ENCODE peak calls at places on chromosomes 5 and 9, in ten cellular contexts. One of them, this sample, is unnamed. For H3K4me1, the result is how much of the 10 kb centered on the place peaks cover.

GRCh38 chr5:131416729-131417128 is 152.9 kb downstream of the CDC42SE2 start:
- DNase-seq in OCI-LY7: no peak
- DNase-seq in lower lobe of right lung: no peak
- DNase-seq in small intestine: no peak
- DNase-seq in stomach: no peak
- DNase-seq in breast epithelium: no peak
- DNase-seq in psoas muscle: no peak
- DNase-seq in upper lobe of right lung: no peak
- DNase-seq in right atrium auricular region: no peak
- DNase-seq in GM23248: no peak
- DNase-seq in this sample: no peak

GRCh38 chr5:141478321-141478945 is 2.7 kb downstream of the PCDHGC3 start:
- DNase-seq in small intestine: peak
- DNase-seq in breast epithelium: peak
- DNase-seq in upper lobe of right lung: peak
- DNase-seq in lower lobe of right lung: peak
- DNase-seq in OCI-LY7: no peak
- DNase-seq in psoas muscle: no peak
- DNase-seq in GM23248: peak
- DNase-seq in right atrium auricular region: no peak
- DNase-seq in stomach: peak
- DNase-seq in this sample: no peak

GRCh38 chr9:90838761-90839160 is 37.1 kb downstream of the SYK start:
- DNase-seq in GM23248: no peak
- DNase-seq in psoas muscle: no peak
- DNase-seq in breast epithelium: no peak
- DNase-seq in lower lobe of right lung: no peak
- DNase-seq in small intestine: no peak
- DNase-seq in OCI-LY7: no peak
- DNase-seq in stomach: no peak
- DNase-seq in right atrium auricular region: no peak
- DNase-seq in upper lobe of right lung: no peak
- DNase-seq in this sample: no peak

GRCh38 chr9:125701351-125701750 is 5.7 kb downstream of the MAPKAP1 start:
- DNase-seq in right atrium auricular region: no peak
- DNase-seq in small intestine: no peak
- DNase-seq in psoas muscle: no peak
- DNase-seq in lower lobe of right lung: no peak
- DNase-seq in OCI-LY7: no peak
- DNase-seq in stomach: no peak
- DNase-seq in upper lobe of right lung: no peak
- DNase-seq in breast epithelium: no peak
- DNase-seq in GM23248: peak
- DNase-seq in this sample: no peak

GRCh38 chr9:136434580-136435169 is 5.0 kb downstream of the INPP5E start:
- DNase-seq in lower lobe of right lung: no peak
- DNase-seq in stomach: no peak
- DNase-seq in upper lobe of right lung: no peak
- DNase-seq in right atrium auricular region: no peak
- DNase-seq in small intestine: no peak
- DNase-seq in psoas muscle: no peak
- DNase-seq in OCI-LY7: no peak
- DNase-seq in breast epithelium: no peak
- DNase-seq in GM23248: no peak
- DNase-seq in this sample: no peak

GRCh38 chr9:108271646-108272349 is 584.0 kb downstream of the ACTL7B start:
- DNase-seq in psoas muscle: no peak
- DNase-seq in stomach: peak
- DNase-seq in upper lobe of right lung: no peak
- DNase-seq in right atrium auricular region: no peak
- DNase-seq in breast epithelium: peak
- DNase-seq in small intestine: peak
- DNase-seq in OCI-LY7: no peak
- DNase-seq in GM23248: peak
- DNase-seq in lower lobe of right lung: no peak
- DNase-seq in this sample: no peak

GRCh38 chr5:61159841-61160240 is 2.4 kb downstream of the SMIM15 start:
- DNase-seq in psoas muscle: no peak
- DNase-seq in small intestine: no peak
- DNase-seq in GM23248: no peak
- DNase-seq in breast epithelium: no peak
- DNase-seq in lower lobe of right lung: no peak
- DNase-seq in stomach: no peak
- DNase-seq in upper lobe of right lung: no peak
- DNase-seq in right atrium auricular region: no peak
- DNase-seq in OCI-LY7: no peak
- DNase-seq in this sample: no peak

GRCh38 chr5:159975462-159976019 is 33.4 kb upstream of the TTC1 start:
- DNase-seq in GM23248: peak
- DNase-seq in upper lobe of right lung: no peak
- DNase-seq in lower lobe of right lung: no peak
- DNase-seq in psoas muscle: no peak
- DNase-seq in small intestine: peak
- DNase-seq in right atrium auricular region: no peak
- DNase-seq in OCI-LY7: no peak
- DNase-seq in stomach: no peak
- DNase-seq in breast epithelium: no peak
- DNase-seq in this sample: no peak

GRCh38 chr5:16800477-16800876 is 135.6 kb downstream of the MYO10 start:
- DNase-seq in GM23248: no peak
- DNase-seq in breast epithelium: no peak
- DNase-seq in stomach: no peak
- DNase-seq in right atrium auricular region: no peak
- DNase-seq in psoas muscle: no peak
- DNase-seq in small intestine: no peak
- DNase-seq in upper lobe of right lung: no peak
- DNase-seq in OCI-LY7: no peak
- DNase-seq in lower lobe of right lung: no peak
- DNase-seq in this sample: no peak

GRCh38 chr5:168798065-168799023 is 219.2 kb upstream of the PANK3 start:
- DNase-seq in small intestine: no peak
- DNase-seq in right atrium auricular region: no peak
- DNase-seq in upper lobe of right lung: no peak
- DNase-seq in stomach: no peak
- DNase-seq in breast epithelium: no peak
- DNase-seq in GM23248: peak
- DNase-seq in psoas muscle: no peak
- DNase-seq in lower lobe of right lung: no peak
- DNase-seq in OCI-LY7: no peak
- DNase-seq in this sample: no peak

GRCh38 chr5:54103871-54104270 is 206.5 kb downstream of the ARL15 start:
- DNase-seq in upper lobe of right lung: no peak
- DNase-seq in psoas muscle: no peak
- DNase-seq in small intestine: no peak
- DNase-seq in OCI-LY7: no peak
- DNase-seq in stomach: no peak
- DNase-seq in lower lobe of right lung: no peak
- DNase-seq in GM23248: no peak
- DNase-seq in right atrium auricular region: no peak
- DNase-seq in breast epithelium: no peak
- DNase-seq in this sample: no peak

GRCh38 chr5:137753227-137753985 is 757 bp downstream of the HNRNPA0 start:
- DNase-seq in psoas muscle: peak
- DNase-seq in stomach: peak
- DNase-seq in breast epithelium: no peak
- DNase-seq in OCI-LY7: peak
- DNase-seq in right atrium auricular region: peak
- DNase-seq in small intestine: no peak
- DNase-seq in lower lobe of right lung: peak
- DNase-seq in GM23248: peak
- DNase-seq in upper lobe of right lung: peak
- DNase-seq in this sample: peak

GRCh38 chr9:36141288-36141687 is 4.8 kb downstream of the GLIPR2 start:
- DNase-seq in psoas muscle: no peak
- DNase-seq in OCI-LY7: no peak
- DNase-seq in upper lobe of right lung: no peak
- DNase-seq in small intestine: no peak
- DNase-seq in right atrium auricular region: no peak
- DNase-seq in lower lobe of right lung: no peak
- DNase-seq in breast epithelium: peak
- DNase-seq in GM23248: peak
- DNase-seq in stomach: no peak
- DNase-seq in this sample: no peak

GRCh38 chr9:81804306-81804705 is 115.0 kb upstream of the TLE1 start:
- DNase-seq in GM23248: peak
- DNase-seq in breast epithelium: no peak
- DNase-seq in OCI-LY7: no peak
- DNase-seq in small intestine: no peak
- DNase-seq in stomach: no peak
- DNase-seq in right atrium auricular region: no peak
- DNase-seq in lower lobe of right lung: no peak
- DNase-seq in upper lobe of right lung: no peak
- DNase-seq in psoas muscle: no peak
- DNase-seq in this sample: no peak

GRCh38 chr9:114316605-114317230 is 6.2 kb upstream of the ORM1 start:
- DNase-seq in small intestine: no peak
- DNase-seq in upper lobe of right lung: peak
- DNase-seq in stomach: peak
- DNase-seq in breast epithelium: no peak
- DNase-seq in OCI-LY7: no peak
- DNase-seq in GM23248: no peak
- DNase-seq in lower lobe of right lung: no peak
- DNase-seq in right atrium auricular region: no peak
- DNase-seq in psoas muscle: no peak
- DNase-seq in this sample: no peak

DNA sequence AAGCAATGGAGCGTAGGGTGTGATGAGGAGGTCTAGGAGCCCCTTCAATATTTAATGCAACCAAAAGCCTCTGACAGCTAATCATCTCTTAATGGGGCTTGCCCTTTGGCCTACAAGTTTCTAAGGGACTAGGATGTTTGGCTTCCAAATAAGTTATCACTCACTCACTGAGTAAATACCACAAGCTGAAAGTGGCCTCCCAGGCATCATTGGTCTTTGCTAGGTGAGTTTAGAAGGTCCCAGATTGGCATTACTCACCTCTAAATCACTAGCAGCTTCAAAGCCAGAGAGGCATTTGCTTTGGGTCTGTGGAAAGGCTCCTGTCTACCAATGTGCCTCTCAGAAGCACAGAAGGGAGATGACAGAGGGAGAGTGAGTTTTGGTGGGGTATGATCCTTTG is 344.2 kb downstream of the NTRK2 start:
- DNase-seq in upper lobe of right lung: no peak
- DNase-seq in breast epithelium: no peak
- DNase-seq in GM23248: no peak
- DNase-seq in small intestine: no peak
- DNase-seq in lower lobe of right lung: no peak
- DNase-seq in right atrium auricular region: no peak
- DNase-seq in OCI-LY7: no peak
- DNase-seq in psoas muscle: no peak
- DNase-seq in stomach: no peak
- DNase-seq in this sample: no peak
- H3K4me1 ChIP-seq in upper lobe of right lung: under half
- H3K4me1 ChIP-seq in breast epithelium: under half
- H3K4me1 ChIP-seq in GM23248: under half
- H3K4me1 ChIP-seq in small intestine: under half
- H3K4me1 ChIP-seq in lower lobe of right lung: under half
- H3K4me1 ChIP-seq in right atrium auricular region: under half
- H3K4me1 ChIP-seq in OCI-LY7: under half
- H3K4me1 ChIP-seq in psoas muscle: under half
- H3K4me1 ChIP-seq in stomach: under half
- H3K4me1 ChIP-seq in this sample: under half

GRCh38 chr5:67748165-67748690 is 467.3 kb upstream of the PIK3R1 start:
- DNase-seq in small intestine: no peak
- DNase-seq in lower lobe of right lung: no peak
- DNase-seq in OCI-LY7: no peak
- DNase-seq in right atrium auricular region: no peak
- DNase-seq in psoas muscle: no peak
- DNase-seq in breast epithelium: no peak
- DNase-seq in upper lobe of right lung: no peak
- DNase-seq in stomach: no peak
- DNase-seq in GM23248: no peak
- DNase-seq in this sample: no peak
- H3K27ac ChIP-seq in small intestine: no peak
- H3K27ac ChIP-seq in lower lobe of right lung: no peak
- H3K27ac ChIP-seq in OCI-LY7: no peak
- H3K27ac ChIP-seq in right atrium auricular region: no peak
- H3K27ac ChIP-seq in psoas muscle: no peak
- H3K27ac ChIP-seq in breast epithelium: no peak
- H3K27ac ChIP-seq in upper lobe of right lung: no peak
- H3K27ac ChIP-seq in stomach: no peak
- H3K27ac ChIP-seq in GM23248: no peak
- H3K27ac ChIP-seq in this sample: no peak

DNA sequence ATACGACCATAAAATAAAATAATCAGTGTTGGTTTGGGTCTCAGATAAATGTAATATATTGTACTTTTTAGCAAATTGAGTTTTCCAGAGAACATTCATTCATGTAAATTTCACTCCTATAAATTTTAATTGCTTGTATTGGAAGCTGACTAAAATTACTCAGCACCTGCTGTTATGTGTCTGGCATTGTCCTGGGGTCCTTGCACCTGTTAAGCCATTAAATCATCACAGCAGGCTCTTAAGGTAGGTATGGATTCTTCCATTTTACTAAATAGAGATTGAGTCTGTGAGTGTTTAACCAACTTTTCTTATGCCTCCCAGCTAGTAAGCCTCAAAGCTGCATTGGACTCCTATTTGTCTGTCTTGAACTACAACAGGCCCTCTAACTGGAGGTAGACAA is 78.8 kb downstream of the PARP8 start:
- DNase-seq in right atrium auricular region: no peak
- DNase-seq in lower lobe of right lung: no peak
- DNase-seq in small intestine: no peak
- DNase-seq in stomach: no peak
- DNase-seq in breast epithelium: no peak
- DNase-seq in GM23248: no peak
- DNase-seq in OCI-LY7: no peak
- DNase-seq in psoas muscle: no peak
- DNase-seq in upper lobe of right lung: no peak
- DNase-seq in this sample: no peak
- H3K4me3 ChIP-seq in right atrium auricular region: no peak
- H3K4me3 ChIP-seq in lower lobe of right lung: peak
- H3K4me3 ChIP-seq in small intestine: no peak
- H3K4me3 ChIP-seq in stomach: peak
- H3K4me3 ChIP-seq in breast epithelium: peak
- H3K4me3 ChIP-seq in GM23248: peak
- H3K4me3 ChIP-seq in OCI-LY7: peak
- H3K4me3 ChIP-seq in psoas muscle: peak
- H3K4me3 ChIP-seq in upper lobe of right lung: peak
- H3K4me3 ChIP-seq in this sample: no peak

GRCh38 chr5:72955143-72955767 is 586 bp upstream of the FCHO2 start:
- DNase-seq in GM23248: no peak
- DNase-seq in upper lobe of right lung: peak
- DNase-seq in psoas muscle: peak
- DNase-seq in right atrium auricular region: peak
- DNase-seq in small intestine: peak
- DNase-seq in stomach: peak
- DNase-seq in breast epithelium: no peak
- DNase-seq in OCI-LY7: no peak
- DNase-seq in lower lobe of right lung: peak
- DNase-seq in this sample: no peak
- H3K4me1 ChIP-seq in GM23248: under half
- H3K4me1 ChIP-seq in upper lobe of right lung: under half
- H3K4me1 ChIP-seq in psoas muscle: under half
- H3K4me1 ChIP-seq in right atrium auricular region: under half
- H3K4me1 ChIP-seq in small intestine: under half
- H3K4me1 ChIP-seq in stomach: under half
- H3K4me1 ChIP-seq in breast epithelium: under half
- H3K4me1 ChIP-seq in OCI-LY7: under half
- H3K4me1 ChIP-seq in lower lobe of right lung: half or more
- H3K4me1 ChIP-seq in this sample: under half

GRCh38 chr9:93118863-93119702 is 15.0 kb downstream of the NINJ1 start:
- DNase-seq in GM23248: no peak
- DNase-seq in upper lobe of right lung: peak
- DNase-seq in OCI-LY7: no peak
- DNase-seq in psoas muscle: peak
- DNase-seq in breast epithelium: no peak
- DNase-seq in lower lobe of right lung: peak
- DNase-seq in stomach: no peak
- DNase-seq in right atrium auricular region: no peak
- DNase-seq in small intestine: no peak
- DNase-seq in this sample: no peak
- H3K27ac ChIP-seq in GM23248: peak
- H3K27ac ChIP-seq in upper lobe of right lung: peak
- H3K27ac ChIP-seq in OCI-LY7: no peak
- H3K27ac ChIP-seq in psoas muscle: peak
- H3K27ac ChIP-seq in breast epithelium: peak
- H3K27ac ChIP-seq in lower lobe of right lung: peak
- H3K27ac ChIP-seq in stomach: peak
- H3K27ac ChIP-seq in right atrium auricular region: peak
- H3K27ac ChIP-seq in small intestine: no peak
- H3K27ac ChIP-seq in this sample: no peak